ENCODE peak calls at places on chromosomes 5 and 9, in six cellular contexts. One of them, this sample, is unnamed.

GRCh38 chr5:74579215-74579614 is 61.3 kb downstream of the ENC1 start:
- DNase-seq in HepG2: no peak
- DNase-seq in GM12891: no peak
- DNase-seq in SK-N-SH: no peak
- DNase-seq in K562: peak
- DNase-seq in H1: no peak
- DNase-seq in this sample: no peak

GRCh38 chr9:136354592-136355085 is 8.9 kb downstream of the DNLZ start:
- DNase-seq in SK-N-SH: no peak
- DNase-seq in GM12891: no peak
- DNase-seq in H1: no peak
- DNase-seq in HepG2: no peak
- DNase-seq in K562: peak
- DNase-seq in this sample: no peak

GRCh38 chr5:123091258-123091987 is 2.4 kb downstream of the PRDM6 start:
- DNase-seq in SK-N-SH: no peak
- DNase-seq in K562: no peak
- DNase-seq in HepG2: no peak
- DNase-seq in H1: no peak
- DNase-seq in GM12891: no peak
- DNase-seq in this sample: no peak

GRCh38 chr5:178057839-178058238 is 55.5 kb upstream of the N4BP3 start:
- DNase-seq in HepG2: no peak
- DNase-seq in K562: no peak
- DNase-seq in GM12891: no peak
- DNase-seq in SK-N-SH: no peak
- DNase-seq in H1: no peak
- DNase-seq in this sample: no peak

GRCh38 chr5:9358961-9359686 is 186.8 kb downstream of the SEMA5A start:
- DNase-seq in GM12891: no peak
- DNase-seq in H1: no peak
- DNase-seq in SK-N-SH: no peak
- DNase-seq in HepG2: no peak
- DNase-seq in K562: no peak
- DNase-seq in this sample: no peak

GRCh38 chr5:141523991-141524390 is 35.1 kb downstream of the PCDHGC5 start:
- DNase-seq in H1: no peak
- DNase-seq in SK-N-SH: no peak
- DNase-seq in GM12891: no peak
- DNase-seq in K562: no peak
- DNase-seq in HepG2: no peak
- DNase-seq in this sample: no peak

GRCh38 chr5:92916036-92916435 is 665.0 kb downstream of the NR2F1-AS1 start:
- DNase-seq in HepG2: peak
- DNase-seq in SK-N-SH: no peak
- DNase-seq in K562: no peak
- DNase-seq in GM12891: no peak
- DNase-seq in H1: no peak
- DNase-seq in this sample: no peak

GRCh38 chr5:71601222-71602026 is 14.3 kb downstream of the MCCC2 start:
- DNase-seq in HepG2: peak
- DNase-seq in SK-N-SH: peak
- DNase-seq in GM12891: peak
- DNase-seq in H1: peak
- DNase-seq in K562: peak
- DNase-seq in this sample: peak

GRCh38 chr9:134060546-134060945 is 7.3 kb downstream of the BRD3 start:
- DNase-seq in H1: peak
- DNase-seq in GM12891: peak
- DNase-seq in HepG2: no peak
- DNase-seq in SK-N-SH: peak
- DNase-seq in K562: no peak
- DNase-seq in this sample: no peak

GRCh38 chr9:98993570-98993945 is 49.9 kb downstream of the COL15A1 start:
- DNase-seq in HepG2: no peak
- DNase-seq in SK-N-SH: no peak
- DNase-seq in GM12891: no peak
- DNase-seq in K562: no peak
- DNase-seq in H1: no peak
- DNase-seq in this sample: peak

GRCh38 chr9:98262056-98262455 is 6.6 kb upstream of the TBC1D2 start:
- DNase-seq in GM12891: no peak
- DNase-seq in HepG2: no peak
- DNase-seq in H1: no peak
- DNase-seq in K562: no peak
- DNase-seq in SK-N-SH: no peak
- DNase-seq in this sample: no peak

GRCh38 chr5:154486427-154486866 is 8.4 kb upstream of the HAND1 start:
- DNase-seq in GM12891: no peak
- DNase-seq in HepG2: no peak
- DNase-seq in SK-N-SH: peak
- DNase-seq in H1: no peak
- DNase-seq in K562: no peak
- DNase-seq in this sample: no peak

GRCh38 chr5:96432245-96433065 is 593 bp downstream of the PCSK1 start:
- DNase-seq in HepG2: no peak
- DNase-seq in SK-N-SH: peak
- DNase-seq in H1: peak
- DNase-seq in GM12891: no peak
- DNase-seq in K562: no peak
- DNase-seq in this sample: no peak

GRCh38 chr5:126384985-126385384 is 38.2 kb upstream of the GRAMD2B start:
- DNase-seq in GM12891: no peak
- DNase-seq in K562: no peak
- DNase-seq in H1: no peak
- DNase-seq in HepG2: no peak
- DNase-seq in SK-N-SH: no peak
- DNase-seq in this sample: no peak

GRCh38 chr5:98679963-98680362 is 93.5 kb upstream of the RGMB start:
- DNase-seq in H1: no peak
- DNase-seq in GM12891: no peak
- DNase-seq in HepG2: no peak
- DNase-seq in K562: no peak
- DNase-seq in SK-N-SH: no peak
- DNase-seq in this sample: no peak

GRCh38 chr9:107246259-107247254 is 36.5 kb upstream of the RAD23B start:
- DNase-seq in K562: peak
- DNase-seq in HepG2: no peak
- DNase-seq in SK-N-SH: no peak
- DNase-seq in GM12891: no peak
- DNase-seq in H1: peak
- DNase-seq in this sample: no peak

GRCh38 chr9:122322553-122322952 is 48.3 kb upstream of the PTGS1 start:
- DNase-seq in K562: no peak
- DNase-seq in GM12891: no peak
- DNase-seq in H1: no peak
- DNase-seq in SK-N-SH: no peak
- DNase-seq in HepG2: no peak
- DNase-seq in this sample: no peak

GRCh38 chr9:14312721-14313377 is 1.1 kb downstream of the NFIB start:
- DNase-seq in HepG2: no peak
- DNase-seq in K562: peak
- DNase-seq in H1: peak
- DNase-seq in GM12891: no peak
- DNase-seq in SK-N-SH: peak
- DNase-seq in this sample: no peak

GRCh38 chr9:96450613-96451544 is 910 bp downstream of the HABP4 start:
- DNase-seq in SK-N-SH: peak
- DNase-seq in HepG2: peak
- DNase-seq in H1: peak
- DNase-seq in K562: no peak
- DNase-seq in GM12891: peak
- DNase-seq in this sample: peak

GRCh38 chr9:21096901-21097255 is 19.1 kb upstream of the IFNB1 start:
- DNase-seq in GM12891: no peak
- DNase-seq in HepG2: no peak
- DNase-seq in SK-N-SH: no peak
- DNase-seq in K562: no peak
- DNase-seq in H1: no peak
- DNase-seq in this sample: no peak

GRCh38 chr9:79611091-79611614 is 39.4 kb downstream of the TLE4 start:
- DNase-seq in GM12891: no peak
- DNase-seq in SK-N-SH: no peak
- DNase-seq in HepG2: no peak
- DNase-seq in K562: peak
- DNase-seq in H1: no peak
- DNase-seq in this sample: no peak
- TF ChIP-seq POLR2AphosphoS5 in GM12891: no peak
- TF ChIP-seq POLR2AphosphoS5 in SK-N-SH: peak
- TF ChIP-seq POLR2AphosphoS5 in HepG2: no peak
- TF ChIP-seq POLR2AphosphoS5 in K562: no peak
- TF ChIP-seq POLR2AphosphoS5 in H1: no peak
- TF ChIP-seq POLR2AphosphoS5 in this sample: no peak

GRCh38 chr9:92713528-92713927 is 43.6 kb upstream of the IPPK start:
- DNase-seq in HepG2: no peak
- DNase-seq in GM12891: no peak
- DNase-seq in H1: no peak
- DNase-seq in SK-N-SH: no peak
- DNase-seq in K562: no peak
- DNase-seq in this sample: no peak
- TF ChIP-seq TAF1 in HepG2: no peak
- TF ChIP-seq TAF1 in GM12891: no peak
- TF ChIP-seq TAF1 in H1: no peak
- TF ChIP-seq TAF1 in SK-N-SH: no peak
- TF ChIP-seq TAF1 in K562: no peak
- TF ChIP-seq TAF1 in this sample: no peak

GRCh38 chr9:34097865-34098264 is 28.6 kb downstream of the DCAF12 start:
- DNase-seq in HepG2: no peak
- DNase-seq in K562: no peak
- DNase-seq in SK-N-SH: no peak
- DNase-seq in H1: no peak
- DNase-seq in GM12891: no peak
- DNase-seq in this sample: no peak
- TF ChIP-seq POLR2AphosphoS5 in HepG2: no peak
- TF ChIP-seq POLR2AphosphoS5 in K562: no peak
- TF ChIP-seq POLR2AphosphoS5 in SK-N-SH: no peak
- TF ChIP-seq POLR2AphosphoS5 in H1: no peak
- TF ChIP-seq POLR2AphosphoS5 in GM12891: no peak
- TF ChIP-seq POLR2AphosphoS5 in this sample: no peak

GRCh38 chr9:35499029-35499700 is 9.3 kb downstream of the RUSC2 start:
- DNase-seq in SK-N-SH: no peak
- DNase-seq in H1: no peak
- DNase-seq in GM12891: no peak
- DNase-seq in HepG2: no peak
- DNase-seq in K562: no peak
- DNase-seq in this sample: no peak
- TF ChIP-seq TAF1 in SK-N-SH: no peak
- TF ChIP-seq TAF1 in H1: no peak
- TF ChIP-seq TAF1 in GM12891: no peak
- TF ChIP-seq TAF1 in HepG2: no peak
- TF ChIP-seq TAF1 in K562: no peak
- TF ChIP-seq TAF1 in this sample: no peak

GRCh38 chr5:1129725-1130082 is 17.8 kb upstream of the SLC12A7 start:
- DNase-seq in HepG2: no peak
- DNase-seq in H1: no peak
- DNase-seq in SK-N-SH: no peak
- DNase-seq in K562: no peak
- DNase-seq in GM12891: no peak
- DNase-seq in this sample: no peak
- TF ChIP-seq POLR2AphosphoS5 in HepG2: no peak
- TF ChIP-seq POLR2AphosphoS5 in H1: no peak
- TF ChIP-seq POLR2AphosphoS5 in SK-N-SH: no peak
- TF ChIP-seq POLR2AphosphoS5 in K562: no peak
- TF ChIP-seq POLR2AphosphoS5 in GM12891: no peak
- TF ChIP-seq POLR2AphosphoS5 in this sample: no peak

GRCh38 chr5:133824661-133825254 is 143.7 kb downstream of the C5orf15 start:
- DNase-seq in K562: peak
- DNase-seq in SK-N-SH: no peak
- DNase-seq in HepG2: no peak
- DNase-seq in GM12891: peak
- DNase-seq in H1: no peak
- DNase-seq in this sample: peak

GRCh38 chr5:133828727-133829126 is 139.7 kb downstream of the C5orf15 start:
- DNase-seq in HepG2: no peak
- DNase-seq in GM12891: no peak
- DNase-seq in SK-N-SH: no peak
- DNase-seq in K562: no peak
- DNase-seq in H1: no peak
- DNase-seq in this sample: no peak

GRCh38 chr5:133825631-133826289 is 142.7 kb downstream of the C5orf15 start:
- DNase-seq in GM12891: no peak
- DNase-seq in HepG2: no peak
- DNase-seq in SK-N-SH: peak
- DNase-seq in H1: no peak
- DNase-seq in K562: no peak
- DNase-seq in this sample: no peak

GRCh38 chr5:133827830-133828229 is 140.6 kb downstream of the C5orf15 start:
- DNase-seq in SK-N-SH: no peak
- DNase-seq in HepG2: no peak
- DNase-seq in H1: no peak
- DNase-seq in GM12891: no peak
- DNase-seq in K562: no peak
- DNase-seq in this sample: no peak

DNA sequence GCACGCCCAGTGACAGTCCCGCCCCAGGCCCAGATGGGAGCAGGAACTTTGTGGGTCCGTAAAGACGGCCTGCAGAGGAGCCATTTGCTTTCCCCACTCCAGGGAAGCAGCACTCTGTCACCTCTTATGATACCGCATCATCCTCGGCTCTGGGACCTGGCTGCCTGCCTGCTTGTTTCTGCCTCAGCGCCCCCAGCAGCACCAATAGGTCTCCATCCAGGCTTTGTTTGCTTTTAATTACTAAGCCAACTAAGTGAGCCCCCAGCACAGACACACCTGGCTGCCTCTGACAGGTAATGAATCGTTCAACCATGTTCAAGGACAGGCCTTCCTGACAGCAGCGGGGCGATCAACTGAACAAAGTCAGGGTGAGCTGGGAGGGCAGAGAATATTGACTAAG is 141.4 kb downstream of the C5orf15 start:
- DNase-seq in H1: no peak
- DNase-seq in HepG2: no peak
- DNase-seq in SK-N-SH: no peak
- DNase-seq in GM12891: no peak
- DNase-seq in K562: no peak
- DNase-seq in this sample: no peak
- TF ChIP-seq TAF1 in H1: no peak
- TF ChIP-seq TAF1 in HepG2: no peak
- TF ChIP-seq TAF1 in SK-N-SH: no peak
- TF ChIP-seq TAF1 in GM12891: no peak
- TF ChIP-seq TAF1 in K562: no peak
- TF ChIP-seq TAF1 in this sample: no peak